ENCODE peak calls at places on chromosomes 2 and 18, in four cellular contexts. L is AG09319, X is osteocyte, N is germinal center. E is an unnamed sample.

GRCh38 chr18:66013976-66014375 is 263.2 kb downstream of the CDH7 start:
- DNase-seq in L (no peak), X (no peak), N (no peak), E (no peak)

GRCh38 chr18:49621301-49621700 is 59.4 kb downstream of the LIPG start:
- DNase-seq in L (no peak), X (no peak), N (no peak), E (no peak)

GRCh38 chr18:10685484-10685883 is 159.7 kb downstream of the NAPG start:
- DNase-seq in L (no peak), X (peak; percentile 72), N (no peak), E (no peak)

GRCh38 chr18:8364385-8364784 is 244.9 kb upstream of the RAB12 start:
- DNase-seq in L (no peak), X (no peak), N (no peak), E (no peak)

GRCh38 chr2:241064802-241065354 is 37.2 kb downstream of the MTERF4 start:
- DNase-seq in L (no peak), X (peak; percentile 71), N (no peak), E (no peak)

GRCh38 chr2:65240657-65241056 is 13.0 kb downstream of the ACTR2 start:
- DNase-seq in L (no peak), X (no peak), N (no peak), E (no peak)

GRCh38 chr2:65071499-65072180 is 15.4 kb downstream of the CEP68 start:
- DNase-seq in L (no peak), X (no peak), N (no peak), E (no peak)

GRCh38 chr2:82023710-82024109 is 1719.2 kb upstream of the LRRTM1 start:
- DNase-seq in L (no peak), X (no peak), N (no peak), E (no peak)

GRCh38 chr18:37341473-37342086 is 224.0 kb downstream of the CELF4 start:
- DNase-seq in L (no peak), X (no peak), N (no peak), E (no peak)

GRCh38 chr2:64644240-64645013 is 9.3 kb downstream of the SERTAD2 start:
- DNase-seq in L (peak; percentile 70), X (peak; percentile 89), N (peak; percentile 74), E (peak; percentile 30)

GRCh38 chr2:205972113-205972512 is 113.9 kb downstream of the INO80D start:
- DNase-seq in L (no peak), X (peak; percentile 13), N (no peak), E (no peak)

GRCh38 chr18:59075923-59076322 is 63.8 kb upstream of the SEC11C start:
- DNase-seq in L (no peak), X (no peak), N (no peak), E (no peak)

GRCh38 chr2:86235196-86235980 is 36.1 kb downstream of the MRPL35 start:
- DNase-seq in L (no peak), X (no peak), N (no peak), E (no peak)

GRCh38 chr18:38256366-38256765 is 690.8 kb upstream of the CELF4 start:
- DNase-seq in L (no peak), X (no peak), N (no peak), E (no peak)

GRCh38 chr2:167759531-167759930 is 487.9 kb downstream of the STK39 start:
- DNase-seq in L (no peak), X (no peak), N (no peak), E (no peak)

GRCh38 chr2:222799262-222799918 is 61.4 kb upstream of the ACSL3 start:
- DNase-seq in L (no peak), X (no peak), N (no peak), E (no peak)

GRCh38 chr2:8447610-8448221 is 234.1 kb upstream of the ID2 start:
- DNase-seq in L (no peak), X (no peak), N (no peak), E (peak; percentile 44)

GRCh38 chr2:673016-673415 is 4.2 kb downstream of the TMEM18 start:
- DNase-seq in L (no peak), X (no peak), N (no peak), E (no peak)

GRCh38 chr2:237291138-237291792 is 122.7 kb downstream of the COL6A3 start:
- DNase-seq in L (peak; percentile 98), X (peak; percentile 99), N (no peak), E (peak; percentile 93)

GRCh38 chr2:150532883-150533282 is 45.4 kb upstream of the RND3 start:
- DNase-seq in L (no peak), X (no peak), N (no peak), E (peak; percentile 70)

GRCh38 chr2:161426788-161427412 is 10.8 kb downstream of the TBR1 start:
- DNase-seq in L (no peak), X (no peak), N (no peak), E (no peak)

GRCh38 chr2:29561241-29562027 is 360.0 kb downstream of the ALK start:
- DNase-seq in L (no peak), X (peak; percentile 63), N (no peak), E (no peak)

GRCh38 chr2:117935436-117935835 is 78.4 kb downstream of the CCDC93 start:
- DNase-seq in L (no peak), X (no peak), N (no peak), E (no peak)

GRCh38 chr2:100416397-100416938 is 1.0 kb downstream of the CHST10 start:
- DNase-seq in L (no peak), X (no peak), N (no peak), E (no peak)

GRCh38 chr2:144715992-144716391 is 196.1 kb upstream of the ZEB2 start:
- DNase-seq in L (no peak), X (no peak), N (no peak), E (no peak)

GRCh38 chr2:20615466-20616241 is 35.2 kb downstream of the HS1BP3 start:
- DNase-seq in L (no peak), X (no peak), N (no peak), E (no peak)

GRCh38 chr2:17646096-17646554 is 105.6 kb downstream of the VSNL1 start:
- DNase-seq in L (peak; percentile 57), X (peak; percentile 81), N (peak; percentile 48), E (peak; percentile 57)

GRCh38 chr2:199751480-199751879 is 99.5 kb downstream of the FTCDNL1 start:
- DNase-seq in L (no peak), X (no peak), N (no peak), E (no peak)

GRCh38 chr2:75464348-75464946 is 96.3 kb downstream of the EVA1A start:
- DNase-seq in L (no peak), X (no peak), N (peak; percentile 4), E (no peak)

GRCh38 chr2:23476786-23477185 is 91.8 kb downstream of the KLHL29 start:
- DNase-seq in L (no peak), X (no peak), N (no peak), E (no peak)

GRCh38 chr2:239928457-239929350 is 96.4 kb downstream of the NDUFA10 start:
- DNase-seq in L (no peak), X (peak; percentile 82), N (no peak), E (no peak)

GRCh38 chr2:146821836-146822316 is 1023.0 kb upstream of the ACVR2A start:
- DNase-seq in L (no peak), X (no peak), N (no peak), E (no peak)

GRCh38 chr18:21453512-21453862 is 147.0 kb downstream of the ESCO1 start:
- DNase-seq in L (no peak), X (no peak), N (no peak), E (no peak)

GRCh38 chr2:162241571-162241970 is 1.7 kb downstream of the FAP start:
- DNase-seq in L (no peak), X (no peak), N (no peak), E (no peak)

GRCh38 chr18:24530630-24531111 is 70.2 kb downstream of the HRH4 start:
- DNase-seq in L (no peak), X (no peak), N (no peak), E (peak; percentile 28)

GRCh38 chr2:73269686-73270465 is 14.4 kb downstream of the FBXO41 start:
- DNase-seq in L (no peak), X (no peak), N (no peak), E (no peak)

GRCh38 chr2:130381619-130382018 is 25.8 kb downstream of the PTPN18 start:
- DNase-seq in L (no peak), X (no peak), N (no peak), E (no peak)